ENCODE peak calls at places on chromosomes 4 and X, in six cellular contexts. Q is GM23248, X is PC-9, A is cardiac muscle cell, B is fibroblast of lung, I is sigmoid colon. V is an unnamed sample.

GRCh38 chr4:101953949-101954348 is 163.4 kb downstream of the BANK1 start:
- DNase-seq in Q (peak; percentile 33), X (no peak), A (peak; percentile 45), B (peak; percentile 2), I (no peak), V (peak; percentile 67)

GRCh38 chr4:139641218-139641617 is 24.4 kb upstream of the MGST2 start:
- DNase-seq in Q (peak; percentile 78), X (peak; percentile 73), A (no peak), B (no peak), I (no peak), V (no peak)

GRCh38 chr4:180550106-180550505 is 1693.1 kb upstream of the TENM3 start:
- DNase-seq in Q (no peak), X (no peak), A (no peak), B (no peak), I (no peak), V (no peak)

GRCh38 chr4:900721-901120 is 31.4 kb downstream of the GAK start:
- DNase-seq in Q (no peak), X (no peak), A (no peak), B (no peak), I (no peak), V (no peak)

GRCh38 chrX:9341305-9342201 is 123.3 kb upstream of the TBL1X start:
- DNase-seq in Q (peak; percentile 62), X (peak; percentile 77), A (peak; percentile 48), B (peak; percentile 84), I (peak; percentile 84), V (no peak)

GRCh38 chr4:96295143-96295763 is 455.4 kb downstream of the PDHA2 start:
- DNase-seq in Q (no peak), X (no peak), A (no peak), B (no peak), I (no peak), V (no peak)

GRCh38 chr4:139144161-139144859 is 32.7 kb downstream of the ELF2 start:
- DNase-seq in Q (peak; percentile 76), X (no peak), A (peak; percentile 30), B (peak; percentile 42), I (peak; percentile 75), V (no peak)

GRCh38 chr4:83922419-83922818 is 386.5 kb downstream of the GPAT3 start:
- DNase-seq in Q (no peak), X (no peak), A (no peak), B (no peak), I (no peak), V (peak; percentile 45)

GRCh38 chrX:11929476-11929875 is 171.4 kb downstream of the MSL3 start:
- DNase-seq in Q (no peak), X (no peak), A (no peak), B (no peak), I (no peak), V (no peak)

GRCh38 chr4:80112236-80112635 is 39.2 kb upstream of the ANTXR2 start:
- DNase-seq in Q (peak; percentile 76), X (no peak), A (no peak), B (peak; percentile 66), I (peak; percentile 72), V (no peak)

GRCh38 chrX:41695464-41695863 is 6.7 kb downstream of the GPR34 start:
- DNase-seq in Q (peak; percentile 39), X (no peak), A (no peak), B (peak; percentile 86), I (no peak), V (no peak)

GRCh38 chrX:16722481-16722880 is 3.1 kb downstream of the SYAP1 start:
- DNase-seq in Q (peak; percentile 6), X (no peak), A (no peak), B (no peak), I (no peak), V (no peak)

GRCh38 chrX:130770615-130771014 is 132.4 kb downstream of the ENOX2 start:
- DNase-seq in Q (peak; percentile 81), X (peak; percentile 38), A (no peak), B (peak; percentile 80), I (no peak), V (no peak)

GRCh38 chr4:160091631-160092030 is 988.8 kb downstream of the RAPGEF2 start:
- DNase-seq in Q (no peak), X (no peak), A (no peak), B (no peak), I (no peak), V (no peak)

GRCh38 chr4:125689839-125690238 is 375.1 kb downstream of the FAT4 start:
- DNase-seq in Q (no peak), X (no peak), A (no peak), B (no peak), I (no peak), V (no peak)

GRCh38 chr4:86878640-86879039 is 13.6 kb downstream of the C4orf36 start:
- DNase-seq in Q (no peak), X (no peak), A (no peak), B (no peak), I (no peak), V (no peak)

GRCh38 chr4:76532810-76533209 is 97.8 kb downstream of the SHROOM3 start:
- DNase-seq in Q (no peak), X (no peak), A (no peak), B (no peak), I (no peak), V (no peak)

GRCh38 chr4:6925357-6925836 is 15.8 kb downstream of the TBC1D14 start:
- DNase-seq in Q (no peak), X (no peak), A (no peak), B (no peak), I (peak; percentile 80), V (no peak)

GRCh38 chrX:38717871-38718270 is 83.4 kb upstream of the MID1IP1 start:
- DNase-seq in Q (peak; percentile 37), X (no peak), A (peak; percentile 29), B (peak; percentile 26), I (no peak), V (peak; percentile 2)

GRCh38 chr4:109811707-109812106 is 3.9 kb upstream of the GAR1 start:
- DNase-seq in Q (no peak), X (no peak), A (no peak), B (no peak), I (no peak), V (no peak)

GRCh38 chr4:6840062-6840976 is 57.8 kb downstream of the KIAA0232 start:
- DNase-seq in Q (peak; percentile 27), X (peak; percentile 43), A (peak; percentile 92), B (peak; percentile 80), I (no peak), V (no peak)

DNA sequence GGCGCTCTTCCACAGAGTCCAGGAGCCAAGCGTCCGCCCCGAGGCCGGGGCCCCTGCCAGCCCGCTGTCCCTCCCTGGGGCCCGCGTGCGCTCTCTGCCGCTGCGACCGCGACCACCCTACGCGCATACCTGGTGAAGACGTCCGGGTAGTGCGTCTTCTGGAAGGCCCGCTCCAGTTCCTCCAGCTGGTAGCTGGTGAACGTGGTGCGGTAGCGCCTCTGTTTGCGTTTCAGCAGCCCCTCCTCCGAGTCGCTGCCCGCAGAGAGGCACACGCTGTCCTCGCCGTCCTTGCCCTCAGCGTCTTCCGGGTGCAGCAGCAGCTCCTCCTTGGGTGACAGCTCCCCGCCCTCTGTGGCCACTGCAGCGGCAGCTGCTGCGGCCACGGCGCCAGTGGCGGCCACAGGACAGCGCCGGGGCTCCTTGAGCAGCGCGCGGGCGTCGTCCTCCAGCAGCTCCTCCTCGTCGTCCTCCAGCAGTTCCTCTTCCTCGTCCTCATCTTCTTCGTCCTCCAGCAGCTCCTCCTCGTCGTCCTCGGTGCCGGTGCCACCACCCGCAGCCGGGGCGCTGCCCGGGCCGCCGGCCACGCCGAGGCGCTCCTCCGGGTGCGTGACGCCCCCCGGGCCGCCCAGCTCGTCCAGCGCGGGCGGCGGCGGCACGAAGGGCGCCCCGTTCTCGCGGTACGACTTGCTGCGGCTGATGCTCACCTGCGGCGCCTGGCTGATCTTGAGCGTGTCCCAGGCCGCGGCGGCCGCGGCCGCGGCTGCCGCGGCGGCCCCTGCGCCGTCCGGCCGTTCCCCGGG is 2.8 kb downstream of the ARX start:
- DNase-seq in Q (peak; percentile 19), X (no peak), A (no peak), B (no peak), I (no peak), V (no peak)
- H3K27me3 ChIP-seq in Q (peaks cover 64% of the 10 kb centered on the region), X (no peaks in the 10 kb centered on the region), A (peaks cover 99% of the 10 kb centered on the region), B (peaks cover 65% of the 10 kb centered on the region), I (peaks cover 84% of the 10 kb centered on the region), V (peaks cover 77% of the 10 kb centered on the region)

GRCh38 chr4:2863649-2864048 is 20.0 kb downstream of the ADD1 start:
- DNase-seq in Q (no peak), X (no peak), A (no peak), B (no peak), I (no peak), V (no peak)

GRCh38 chr4:2859514-2859913 is 15.9 kb downstream of the ADD1 start:
- DNase-seq in Q (no peak), X (no peak), A (no peak), B (no peak), I (no peak), V (no peak)

GRCh38 chr4:2860391-2861348 is 17.0 kb downstream of the ADD1 start:
- DNase-seq in Q (no peak), X (no peak), A (peak; percentile 88), B (no peak), I (no peak), V (no peak)

GRCh38 chr4:2862528-2862927 is 18.9 kb downstream of the ADD1 start:
- DNase-seq in Q (peak; percentile 71), X (peak; percentile 62), A (no peak), B (no peak), I (no peak), V (no peak)

GRCh38 chr4:2861631-2862436 is 18.2 kb downstream of the ADD1 start:
- DNase-seq in Q (peak; percentile 43), X (no peak), A (no peak), B (no peak), I (no peak), V (no peak)
- H3K4me1 ChIP-seq in Q (peaks cover 43% of the 10 kb centered on the region), X (peaks cover 15% of the 10 kb centered on the region), A (peaks cover 63% of the 10 kb centered on the region), B (peaks cover 23% of the 10 kb centered on the region), I (peaks cover 97% of the 10 kb centered on the region), V (peaks cover 9% of the 10 kb centered on the region)

DNA sequence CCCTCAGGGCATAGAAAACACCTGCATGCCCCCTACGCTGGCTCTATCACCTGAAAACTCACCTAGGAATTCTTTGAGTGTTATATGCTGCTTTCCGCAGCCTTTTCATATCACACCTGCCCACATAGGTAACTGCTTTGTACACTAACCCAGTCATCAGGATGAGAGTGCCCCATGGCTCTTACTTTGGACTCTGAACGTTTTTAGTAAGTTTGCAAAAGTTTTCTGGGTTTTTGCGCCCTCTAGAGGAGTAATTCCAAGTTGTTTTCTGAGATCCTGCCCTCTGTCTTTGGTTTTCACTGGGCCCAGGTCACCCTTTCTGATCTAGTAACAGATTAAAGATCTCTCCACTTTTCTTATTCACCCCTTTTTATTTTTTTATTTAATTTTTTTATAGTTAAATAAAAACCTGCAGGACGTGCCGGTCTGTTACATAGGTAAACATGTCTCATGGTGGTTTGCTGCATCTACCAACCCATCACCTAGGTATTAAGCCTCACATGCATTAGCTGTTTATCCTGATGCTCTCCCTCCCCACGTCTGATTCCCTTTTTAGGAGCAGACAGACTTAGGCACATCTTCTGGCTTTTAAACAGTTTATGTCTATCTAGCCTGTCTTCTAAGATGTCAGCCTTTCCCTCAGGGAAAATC is 139.2 kb downstream of the NWD2 start:
- DNase-seq in Q (peak; percentile 40), X (no peak), A (peak; percentile 73), B (peak; percentile 19), I (no peak), V (peak; percentile 25)
- H3K27me3 ChIP-seq in Q (no peaks in the 10 kb centered on the region), X (no peaks in the 10 kb centered on the region), A (no peaks in the 10 kb centered on the region), B (no peaks in the 10 kb centered on the region), I (no peaks in the 10 kb centered on the region), V (no peaks in the 10 kb centered on the region)

DNA sequence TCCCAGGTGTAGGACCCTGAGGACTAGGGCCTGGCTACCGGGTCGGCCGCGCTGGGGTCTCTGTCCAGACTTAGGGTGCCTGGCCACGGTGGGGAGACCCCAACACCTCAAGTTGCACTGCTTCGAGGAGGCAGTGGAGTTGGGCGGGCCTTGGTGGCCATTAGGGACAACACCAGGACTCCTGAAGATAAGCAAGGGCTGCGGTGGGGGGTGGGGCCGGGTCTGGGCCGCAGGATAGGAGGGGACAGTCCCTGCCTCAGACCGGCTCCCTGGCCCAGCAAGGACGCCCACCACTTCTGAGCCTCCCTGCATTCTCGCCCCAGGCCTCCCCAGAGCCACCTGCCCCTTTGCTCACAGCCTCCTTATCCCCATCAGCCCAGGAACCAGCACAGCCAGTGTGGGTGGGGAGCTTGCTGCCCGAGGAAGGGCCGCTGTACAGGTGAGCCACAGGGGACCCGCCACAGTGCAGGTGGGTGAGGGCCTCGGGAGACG is 5.5 kb upstream of the MXD4 start:
- DNase-seq in Q (no peak), X (no peak), A (no peak), B (no peak), I (no peak), V (no peak)
- H3K4me1 ChIP-seq in Q (peaks cover 8% of the 10 kb centered on the region), X (peaks cover 3% of the 10 kb centered on the region), A (peaks cover 11% of the 10 kb centered on the region), B (peaks cover 8% of the 10 kb centered on the region), I (peaks cover 38% of the 10 kb centered on the region), V (peaks cover 4% of the 10 kb centered on the region)

V was measured in iPS DF 6.9.